ENCODE peak calls at places on chromosomes 6 and 20, in four cellular contexts. D is K562, O is HepG2, K is GM12878. I is an unnamed sample.
A peak's percentile ranks its signal among the peaks of the same experiment; 100 is the strongest.

GRCh38 chr6:33417127-33417902 is 592 bp downstream of the CUTA start:
- DNase-seq in K (no peak), O (no peak), D (no peak), I (peak; percentile 30)

GRCh38 chr20:1893721-1894470 is 1.3 kb upstream of the SIRPA start:
- DNase-seq in K (no peak), D (no peak), O (peak; percentile 53), I (peak; percentile 65)

GRCh38 chr6:110180228-110181008 is at the start of gene CDC40:
- DNase-seq in D (peak; percentile 54), O (peak; percentile 78), K (no peak), I (peak; percentile 44)

GRCh38 chr6:37626915-37627314 is 70.8 kb downstream of the MDGA1 start:
- DNase-seq in K (no peak), O (no peak), D (no peak), I (no peak)

GRCh38 chr20:1536893-1537730 is 20.4 kb downstream of the SIRPD start:
- DNase-seq in K (no peak), O (no peak), D (no peak), I (no peak)

GRCh38 chr6:44049163-44049988 is 77.9 kb downstream of the MRPL14 start:
- DNase-seq in O (no peak), D (no peak), K (no peak), I (no peak)

GRCh38 chr6:135323202-135323668 is 142.1 kb downstream of the MYB start:
- DNase-seq in D (peak; percentile 82), K (peak; percentile 72), O (no peak), I (no peak)

GRCh38 chr20:25496968-25497401 is 88.3 kb downstream of the NINL start:
- DNase-seq in O (no peak), K (no peak), D (no peak), I (no peak)

GRCh38 chr20:50717974-50718761 is 13.2 kb upstream of the PARD6B start:
- DNase-seq in K (no peak), D (no peak), O (no peak), I (peak; percentile 40)

GRCh38 chr20:57678340-57678739 is 31.5 kb downstream of the PMEPA1 start:
- DNase-seq in D (no peak), K (no peak), O (no peak), I (no peak)

GRCh38 chr6:152110878-152111820 is 303.7 kb downstream of the ESR1 start:
- DNase-seq in O (no peak), D (no peak), K (no peak), I (no peak)

GRCh38 chr6:105317607-105318533 is 85.0 kb downstream of the PREP start:
- DNase-seq in O (peak; percentile 8), D (no peak), K (no peak), I (no peak)

GRCh38 chr20:25389858-25390537 is 637 bp downstream of the ABHD12 start:
- DNase-seq in O (no peak), K (no peak), D (peak; percentile 67), I (no peak)

DNA sequence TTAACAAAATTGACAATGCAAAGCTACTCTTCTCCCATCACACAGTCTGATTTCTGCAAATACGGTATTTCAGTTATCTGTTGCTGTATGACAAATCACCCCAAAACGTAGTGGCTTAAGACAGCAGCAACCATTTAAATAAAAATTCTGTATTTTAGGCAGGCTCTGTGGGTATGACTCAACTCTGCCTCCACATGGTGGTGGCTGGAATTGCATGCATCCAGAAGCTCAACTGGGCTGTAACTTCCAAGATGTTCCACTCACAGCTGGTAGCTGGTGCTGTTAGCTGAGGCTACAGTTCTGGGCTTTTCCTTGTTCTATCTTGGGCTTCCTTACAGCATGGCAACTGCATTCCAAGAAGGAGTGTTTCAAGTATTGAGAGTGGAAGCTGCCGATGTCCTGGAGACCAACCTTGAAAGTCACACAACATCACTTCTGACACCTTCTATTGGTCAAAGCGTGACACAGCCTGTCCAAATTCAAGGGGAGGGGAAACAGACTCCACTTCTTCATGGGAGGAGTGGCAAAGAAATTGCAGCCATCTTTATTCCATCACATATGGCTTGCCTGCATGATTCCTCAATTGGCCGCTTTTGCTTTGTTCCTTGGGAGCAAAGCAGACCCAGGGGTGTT is 39.7 kb upstream of the TULP1 start:
- DNase-seq in K (peak; percentile 15), O (peak; percentile 40), D (peak; percentile 80), I (peak; percentile 51)
- TF ChIP-seq RFX5 in K (no peak), O (no peak), D (no peak), I (no peak)

GRCh38 chr6:84072452-84072997 is 39.0 kb downstream of the MRAP2 start:
- DNase-seq in O (no peak), D (no peak), K (no peak), I (no peak)

GRCh38 chr6:84078335-84078734 is 44.8 kb downstream of the MRAP2 start:
- DNase-seq in K (no peak), D (no peak), O (no peak), I (no peak)

GRCh38 chr6:84077645-84078044 is 44.1 kb downstream of the MRAP2 start:
- DNase-seq in K (no peak), O (no peak), D (no peak), I (no peak)

GRCh38 chr6:84074988-84075781 is 41.6 kb downstream of the MRAP2 start:
- DNase-seq in D (peak; percentile 49), O (no peak), K (no peak), I (no peak)
- TF ChIP-seq CHD4 in D (no peak), O (no peak), K (no peak), I (no peak)

DNA sequence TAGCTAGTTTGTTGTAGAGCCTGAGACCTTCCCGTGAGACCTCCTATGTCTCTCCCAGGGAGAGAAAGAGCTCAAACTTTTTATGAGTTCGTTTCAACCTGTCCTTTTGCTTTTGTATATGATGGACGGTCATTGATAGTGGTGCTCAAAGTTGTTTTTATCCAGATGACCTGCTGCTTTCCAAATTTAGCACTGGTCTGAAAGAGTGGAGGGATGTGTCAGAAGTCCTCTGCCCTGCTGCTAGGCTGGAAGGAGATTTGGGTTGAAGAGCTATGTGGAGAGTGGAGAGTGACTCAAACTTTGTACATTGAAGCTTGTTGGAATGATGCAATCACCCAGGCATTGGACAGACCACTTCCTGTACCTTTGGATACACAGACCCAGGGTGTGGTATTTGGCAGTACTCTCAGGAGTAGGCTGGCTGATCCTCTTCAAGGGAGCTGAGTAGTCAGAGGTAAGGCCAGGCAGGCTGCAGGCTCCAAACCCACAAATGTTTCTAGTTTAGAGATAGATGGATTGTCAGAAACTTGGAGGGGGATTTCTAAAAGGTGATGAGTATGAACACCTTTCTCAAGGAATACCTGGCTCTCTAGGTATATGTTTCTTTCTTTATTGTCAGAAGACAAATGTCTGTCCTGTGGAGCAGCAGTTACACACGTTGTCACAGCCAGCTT is 49.4 kb upstream of the RREB1 start:
- DNase-seq in D (peak; percentile 54), O (peak; percentile 77), K (no peak), I (peak; percentile 86)
- TF ChIP-seq RFX5 in D (no peak), O (no peak), K (no peak), I (no peak)

GRCh38 chr6:8194499-8194898 is 92.2 kb upstream of the EEF1E1 start:
- DNase-seq in K (no peak), D (no peak), O (no peak), I (no peak)

GRCh38 chr6:8195714-8196104 is 93.4 kb upstream of the EEF1E1 start:
- DNase-seq in K (no peak), D (no peak), O (no peak), I (no peak)

GRCh38 chr6:8192597-8192996 is 90.2 kb upstream of the EEF1E1 start:
- DNase-seq in O (no peak), K (no peak), D (no peak), I (no peak)

GRCh38 chr6:8193541-8193940 is 91.2 kb upstream of the EEF1E1 start:
- DNase-seq in D (no peak), O (no peak), K (no peak), I (no peak)

GRCh38 chr6:8195040-8195713 is 92.8 kb upstream of the EEF1E1 start:
- DNase-seq in D (no peak), K (no peak), O (peak; percentile 17), I (no peak)
- TF ChIP-seq CHD4 in D (no peak), K (no peak), O (no peak), I (no peak)

DNA sequence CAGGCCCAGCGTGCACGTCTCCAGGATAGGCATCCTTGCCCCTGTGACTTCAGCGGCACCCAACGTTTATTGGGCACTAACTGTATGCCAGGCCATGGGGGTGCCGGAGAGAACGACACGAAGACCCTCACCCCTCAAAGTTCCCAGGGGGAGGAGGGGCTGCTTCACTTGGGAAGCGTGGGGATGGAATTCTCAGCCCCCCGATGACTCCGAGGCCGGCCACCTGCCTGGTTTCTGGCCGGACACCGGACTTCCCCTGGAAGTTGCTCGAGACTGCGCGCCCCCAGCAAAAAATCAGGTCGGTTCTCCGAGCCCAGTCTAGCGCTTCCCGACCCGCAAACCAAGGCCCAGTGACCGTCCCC is 275 bp upstream of the MAVS start:
- DNase-seq in K (no peak), D (no peak), O (no peak), I (no peak)
- TF ChIP-seq RFX5 in K (no peak), D (no peak), O (no peak), I (no peak)

GRCh38 chr6:126182650-126183311 is 157.1 kb upstream of the CENPW start:
- DNase-seq in O (peak; percentile 83), D (no peak), K (peak; percentile 26), I (no peak)

DNA sequence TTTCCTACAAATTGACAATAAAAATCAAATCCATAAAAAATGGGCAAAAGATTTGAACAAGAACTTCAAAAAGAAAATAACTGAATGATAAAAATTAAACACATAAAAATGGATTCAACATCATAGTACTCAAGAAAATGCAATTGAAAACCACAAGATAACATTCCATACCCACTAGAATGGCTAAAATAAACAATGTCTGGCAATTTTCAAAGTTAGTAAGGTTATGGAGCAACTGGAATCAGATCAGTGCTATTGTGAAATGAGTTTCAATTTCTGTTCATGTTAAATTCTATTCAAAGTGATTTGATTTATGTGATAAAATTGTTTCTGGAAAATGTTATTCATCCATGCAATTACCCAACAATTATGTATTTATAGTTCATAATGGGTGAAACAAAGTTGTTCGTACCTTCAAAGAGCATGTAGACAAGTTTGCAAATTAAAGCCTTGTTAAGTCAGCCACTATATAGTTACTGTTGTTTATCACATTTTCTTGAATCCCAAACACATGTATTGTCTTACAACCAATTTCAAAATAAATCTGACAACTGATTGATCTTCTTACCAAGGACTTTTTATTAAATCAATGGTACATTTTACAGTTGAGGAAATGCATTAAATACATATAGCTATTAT is 151.5 kb upstream of the CENPW start:
- DNase-seq in O (peak; percentile 7), K (no peak), D (no peak), I (no peak)
- TF ChIP-seq CHD4 in O (no peak), K (no peak), D (no peak), I (no peak)

GRCh38 chr6:169789944-169790927 is 38.8 kb downstream of the ERMARD start:
- DNase-seq in D (peak; percentile 90), O (peak; percentile 82), K (no peak), I (peak; percentile 73)
- TF ChIP-seq RFX5 in D (no peak), O (no peak), K (no peak), I (no peak)